ENCODE peak calls at places on chromosomes 3 and 15, in seven cellular contexts. One of them, this sample, is unnamed. For H3K4me1, the result is how much of the 10 kb centered on the place peaks cover.

GRCh38 chr3:50562866-50563265 is 4.7 kb downstream of the C3orf18 start:
- DNase-seq in tibial nerve: no peak
- DNase-seq in K562: no peak
- DNase-seq in H9: no peak
- DNase-seq in DND-41: no peak
- DNase-seq in upper lobe of right lung: no peak
- DNase-seq in mesendoderm: no peak
- DNase-seq in this sample: no peak

GRCh38 chr3:11755276-11755675 is 91.4 kb downstream of the TAMM41 start:
- DNase-seq in tibial nerve: no peak
- DNase-seq in K562: no peak
- DNase-seq in H9: no peak
- DNase-seq in DND-41: no peak
- DNase-seq in upper lobe of right lung: no peak
- DNase-seq in mesendoderm: no peak
- DNase-seq in this sample: no peak

GRCh38 chr3:128319107-128319506 is 147.6 kb downstream of the DNAJB8 start:
- DNase-seq in tibial nerve: no peak
- DNase-seq in K562: no peak
- DNase-seq in H9: no peak
- DNase-seq in DND-41: no peak
- DNase-seq in upper lobe of right lung: no peak
- DNase-seq in mesendoderm: no peak
- DNase-seq in this sample: no peak

GRCh38 chr3:81823882-81824395 is 62.5 kb upstream of the GBE1 start:
- DNase-seq in tibial nerve: no peak
- DNase-seq in K562: no peak
- DNase-seq in H9: no peak
- DNase-seq in DND-41: no peak
- DNase-seq in upper lobe of right lung: no peak
- DNase-seq in mesendoderm: no peak
- DNase-seq in this sample: peak

GRCh38 chr3:59480486-59480995 is 430.7 kb upstream of the CFAP20DC start:
- DNase-seq in tibial nerve: no peak
- DNase-seq in K562: no peak
- DNase-seq in H9: no peak
- DNase-seq in DND-41: peak
- DNase-seq in upper lobe of right lung: no peak
- DNase-seq in mesendoderm: no peak
- DNase-seq in this sample: no peak

GRCh38 chr15:101112336-101113113 is 139.3 kb downstream of the CHSY1 start:
- DNase-seq in tibial nerve: no peak
- DNase-seq in K562: no peak
- DNase-seq in H9: peak
- DNase-seq in DND-41: no peak
- DNase-seq in upper lobe of right lung: no peak
- DNase-seq in mesendoderm: no peak
- DNase-seq in this sample: no peak

GRCh38 chr3:129636082-129636481 is 29.6 kb upstream of the PLXND1 start:
- DNase-seq in tibial nerve: no peak
- DNase-seq in K562: no peak
- DNase-seq in H9: no peak
- DNase-seq in DND-41: no peak
- DNase-seq in upper lobe of right lung: no peak
- DNase-seq in mesendoderm: no peak
- DNase-seq in this sample: no peak

GRCh38 chr3:172516318-172517214 is 6.7 kb downstream of the TNFSF10 start:
- DNase-seq in tibial nerve: peak
- DNase-seq in K562: no peak
- DNase-seq in H9: no peak
- DNase-seq in DND-41: peak
- DNase-seq in upper lobe of right lung: no peak
- DNase-seq in mesendoderm: no peak
- DNase-seq in this sample: no peak

GRCh38 chr3:156448300-156448699 is 106.6 kb downstream of the SSR3 start:
- DNase-seq in tibial nerve: no peak
- DNase-seq in K562: peak
- DNase-seq in H9: peak
- DNase-seq in DND-41: peak
- DNase-seq in upper lobe of right lung: no peak
- DNase-seq in mesendoderm: peak
- DNase-seq in this sample: peak

GRCh38 chr15:96358006-96358794 is 27.7 kb downstream of the NR2F2 start:
- DNase-seq in tibial nerve: no peak
- DNase-seq in K562: no peak
- DNase-seq in H9: peak
- DNase-seq in DND-41: no peak
- DNase-seq in upper lobe of right lung: no peak
- DNase-seq in mesendoderm: peak
- DNase-seq in this sample: no peak

GRCh38 chr15:89898628-89899302 is 5.0 kb upstream of the AP3S2 start:
- DNase-seq in tibial nerve: no peak
- DNase-seq in K562: peak
- DNase-seq in H9: peak
- DNase-seq in DND-41: peak
- DNase-seq in upper lobe of right lung: no peak
- DNase-seq in mesendoderm: peak
- DNase-seq in this sample: peak

DNA sequence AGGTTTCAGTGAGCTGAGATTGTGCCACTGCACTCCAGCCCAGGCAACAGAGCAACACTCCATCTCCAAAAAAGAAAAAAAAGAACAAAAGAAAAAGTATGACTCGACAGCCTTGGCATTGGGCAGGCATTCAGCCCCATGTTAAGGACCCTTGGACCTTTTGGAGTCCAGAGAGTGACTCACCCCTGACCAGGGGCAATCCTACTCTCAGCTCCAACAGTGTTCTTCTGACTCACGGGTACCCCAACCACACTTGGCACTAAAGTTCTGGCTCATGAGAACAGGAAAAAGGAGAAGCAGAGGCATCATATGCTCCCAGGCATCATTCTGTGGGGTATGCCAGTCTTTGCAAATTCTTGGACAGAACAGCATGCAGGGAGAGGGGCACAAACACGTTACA is 252.4 kb upstream of the HES1 start:
- DNase-seq in tibial nerve: no peak
- DNase-seq in K562: no peak
- DNase-seq in H9: no peak
- DNase-seq in DND-41: no peak
- DNase-seq in upper lobe of right lung: no peak
- DNase-seq in mesendoderm: no peak
- DNase-seq in this sample: no peak
- H3K4me1 ChIP-seq in tibial nerve: under half
- H3K4me1 ChIP-seq in K562: under half
- H3K4me1 ChIP-seq in H9: under half
- H3K4me1 ChIP-seq in DND-41: under half
- H3K4me1 ChIP-seq in upper lobe of right lung: under half
- H3K4me1 ChIP-seq in mesendoderm: under half
- H3K4me1 ChIP-seq in this sample: under half

GRCh38 chr3:16478516-16478915 is 35.0 kb downstream of the RFTN1 start:
- DNase-seq in tibial nerve: no peak
- DNase-seq in K562: no peak
- DNase-seq in H9: no peak
- DNase-seq in DND-41: no peak
- DNase-seq in upper lobe of right lung: no peak
- DNase-seq in mesendoderm: no peak
- DNase-seq in this sample: no peak

GRCh38 chr3:16477054-16477453 is 36.4 kb downstream of the RFTN1 start:
- DNase-seq in tibial nerve: no peak
- DNase-seq in K562: no peak
- DNase-seq in H9: no peak
- DNase-seq in DND-41: no peak
- DNase-seq in upper lobe of right lung: no peak
- DNase-seq in mesendoderm: no peak
- DNase-seq in this sample: no peak

GRCh38 chr3:16476636-16477035 is 36.9 kb downstream of the RFTN1 start:
- DNase-seq in tibial nerve: no peak
- DNase-seq in K562: no peak
- DNase-seq in H9: no peak
- DNase-seq in DND-41: no peak
- DNase-seq in upper lobe of right lung: no peak
- DNase-seq in mesendoderm: no peak
- DNase-seq in this sample: no peak

GRCh38 chr3:16475766-16476165 is 37.7 kb downstream of the RFTN1 start:
- DNase-seq in tibial nerve: no peak
- DNase-seq in K562: no peak
- DNase-seq in H9: no peak
- DNase-seq in DND-41: no peak
- DNase-seq in upper lobe of right lung: no peak
- DNase-seq in mesendoderm: no peak
- DNase-seq in this sample: no peak

GRCh38 chr3:16477501-16477900 is 36.0 kb downstream of the RFTN1 start:
- DNase-seq in tibial nerve: no peak
- DNase-seq in K562: no peak
- DNase-seq in H9: no peak
- DNase-seq in DND-41: no peak
- DNase-seq in upper lobe of right lung: no peak
- DNase-seq in mesendoderm: no peak
- DNase-seq in this sample: no peak
- H3K4me1 ChIP-seq in tibial nerve: under half
- H3K4me1 ChIP-seq in K562: under half
- H3K4me1 ChIP-seq in H9: under half
- H3K4me1 ChIP-seq in DND-41: under half
- H3K4me1 ChIP-seq in upper lobe of right lung: under half
- H3K4me1 ChIP-seq in mesendoderm: under half
- H3K4me1 ChIP-seq in this sample: half or more

DNA sequence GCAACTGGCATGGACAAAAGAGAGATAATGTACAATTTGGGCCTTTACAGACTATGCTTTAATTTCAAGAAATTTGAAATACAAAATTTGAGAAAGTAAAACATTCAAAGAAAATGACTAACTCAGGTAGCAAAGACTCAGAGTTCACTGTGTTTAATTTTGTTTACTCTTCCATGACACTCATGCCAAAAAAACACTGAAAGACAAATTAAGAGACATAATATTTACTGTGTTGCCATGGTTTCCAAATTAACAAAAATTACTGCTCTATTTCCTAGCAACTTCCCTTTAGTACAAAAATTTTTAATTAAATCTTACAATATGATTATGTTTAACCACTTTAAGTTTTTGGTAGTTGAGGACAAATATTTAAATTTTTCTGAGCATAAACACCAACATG is 29.6 kb downstream of the LRRFIP2 start:
- DNase-seq in tibial nerve: no peak
- DNase-seq in K562: no peak
- DNase-seq in H9: no peak
- DNase-seq in DND-41: no peak
- DNase-seq in upper lobe of right lung: no peak
- DNase-seq in mesendoderm: peak
- DNase-seq in this sample: peak
- H3K4me1 ChIP-seq in tibial nerve: under half
- H3K4me1 ChIP-seq in K562: under half
- H3K4me1 ChIP-seq in H9: under half
- H3K4me1 ChIP-seq in DND-41: under half
- H3K4me1 ChIP-seq in upper lobe of right lung: under half
- H3K4me1 ChIP-seq in mesendoderm: under half
- H3K4me1 ChIP-seq in this sample: under half

DNA sequence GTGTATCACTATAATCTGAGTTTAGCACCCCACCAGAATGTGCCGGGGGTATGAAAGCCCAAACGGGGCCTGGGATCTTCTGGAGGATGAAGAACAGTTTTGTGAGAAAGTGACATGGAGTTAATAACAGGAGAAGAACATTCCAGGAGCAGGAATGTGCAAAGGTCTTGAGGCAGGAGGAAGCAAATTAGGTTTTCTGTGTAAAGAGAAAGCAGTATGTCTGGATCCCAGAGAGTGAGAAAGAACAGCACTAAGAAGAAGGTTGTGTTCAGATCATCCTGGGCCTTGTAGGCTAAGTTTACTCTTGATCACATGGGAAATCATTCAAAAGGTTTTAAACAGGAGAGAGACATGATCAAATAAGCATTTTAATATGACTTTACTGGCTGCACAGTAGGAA is 113.6 kb downstream of the TNIK start:
- DNase-seq in tibial nerve: no peak
- DNase-seq in K562: no peak
- DNase-seq in H9: no peak
- DNase-seq in DND-41: no peak
- DNase-seq in upper lobe of right lung: no peak
- DNase-seq in mesendoderm: no peak
- DNase-seq in this sample: no peak
- H3K4me1 ChIP-seq in tibial nerve: under half
- H3K4me1 ChIP-seq in K562: under half
- H3K4me1 ChIP-seq in H9: under half
- H3K4me1 ChIP-seq in DND-41: under half
- H3K4me1 ChIP-seq in upper lobe of right lung: under half
- H3K4me1 ChIP-seq in mesendoderm: under half
- H3K4me1 ChIP-seq in this sample: under half

GRCh38 chr15:40448354-40448753 is 7.6 kb downstream of the BAHD1 start:
- DNase-seq in tibial nerve: no peak
- DNase-seq in K562: no peak
- DNase-seq in H9: no peak
- DNase-seq in DND-41: no peak
- DNase-seq in upper lobe of right lung: no peak
- DNase-seq in mesendoderm: no peak
- DNase-seq in this sample: no peak

GRCh38 chr15:40452296-40453090 is 11.7 kb downstream of the BAHD1 start:
- DNase-seq in tibial nerve: no peak
- DNase-seq in K562: no peak
- DNase-seq in H9: no peak
- DNase-seq in DND-41: no peak
- DNase-seq in upper lobe of right lung: no peak
- DNase-seq in mesendoderm: no peak
- DNase-seq in this sample: peak

GRCh38 chr15:40449275-40449674 is 8.5 kb downstream of the BAHD1 start:
- DNase-seq in tibial nerve: no peak
- DNase-seq in K562: no peak
- DNase-seq in H9: no peak
- DNase-seq in DND-41: no peak
- DNase-seq in upper lobe of right lung: no peak
- DNase-seq in mesendoderm: peak
- DNase-seq in this sample: no peak

GRCh38 chr15:40450047-40450446 is 9.3 kb downstream of the BAHD1 start:
- DNase-seq in tibial nerve: no peak
- DNase-seq in K562: no peak
- DNase-seq in H9: no peak
- DNase-seq in DND-41: no peak
- DNase-seq in upper lobe of right lung: no peak
- DNase-seq in mesendoderm: no peak
- DNase-seq in this sample: no peak

GRCh38 chr15:40451497-40452158 is 10.9 kb downstream of the BAHD1 start:
- DNase-seq in tibial nerve: no peak
- DNase-seq in K562: no peak
- DNase-seq in H9: no peak
- DNase-seq in DND-41: no peak
- DNase-seq in upper lobe of right lung: no peak
- DNase-seq in mesendoderm: no peak
- DNase-seq in this sample: no peak
- H3K4me1 ChIP-seq in tibial nerve: under half
- H3K4me1 ChIP-seq in K562: under half
- H3K4me1 ChIP-seq in H9: under half
- H3K4me1 ChIP-seq in DND-41: under half
- H3K4me1 ChIP-seq in upper lobe of right lung: under half
- H3K4me1 ChIP-seq in mesendoderm: under half
- H3K4me1 ChIP-seq in this sample: under half